ENCODE peak calls at places on chromosomes 12 and 14, in seven cellular contexts. I is AG04450, T is GM12878, E is colonic mucosa, K is OCI-LY7, O is bronchial epithelial cell, J is transverse colon. L is an unnamed sample.

GRCh38 chr12:42162198-42162597 is 17.5 kb upstream of the GXYLT1 start:
- DNase-seq in O (peak), K (no peak), J (no peak), E (no peak), I (no peak), T (no peak), L (no peak)

GRCh38 chr14:30273564-30273880 is 285.4 kb upstream of the G2E3 start:
- DNase-seq in K (no peak), T (no peak), I (no peak), E (no peak), O (no peak), J (no peak), L (no peak)

GRCh38 chr14:74514471-74514932 is 20.9 kb downstream of the ISCA2 start:
- DNase-seq in O (peak), T (no peak), I (no peak), E (no peak), J (peak), K (no peak), L (peak)

GRCh38 chr14:99481745-99482099 is 513 bp downstream of the CCNK start:
- DNase-seq in J (no peak), T (no peak), E (peak), O (peak), I (no peak), K (peak), L (peak)

GRCh38 chr14:24690492-24690891 is 56.5 kb upstream of the GZMB start:
- DNase-seq in J (no peak), T (no peak), I (no peak), E (no peak), O (no peak), K (peak), L (no peak)

GRCh38 chr12:22130671-22131070 is 84.7 kb downstream of the CMAS start:
- DNase-seq in E (no peak), K (no peak), I (no peak), T (no peak), O (peak), J (no peak), L (no peak)

GRCh38 chr14:105187935-105188524 is 6.9 kb upstream of the NUDT14 start:
- DNase-seq in T (no peak), I (no peak), J (peak), O (no peak), K (no peak), E (peak), L (no peak)

GRCh38 chr14:95769976-95770375 is 56.1 kb upstream of the TCL1A start:
- DNase-seq in J (no peak), I (no peak), T (no peak), E (no peak), O (no peak), K (no peak), L (no peak)

GRCh38 chr14:31705731-31706130 is 144.5 kb downstream of the NUBPL start:
- DNase-seq in J (no peak), E (no peak), O (no peak), T (no peak), I (no peak), K (no peak), L (no peak)

GRCh38 chr12:53424626-53425514 is 1.2 kb downstream of the AMHR2 start:
- DNase-seq in J (no peak), I (no peak), E (no peak), O (no peak), T (no peak), K (no peak), L (no peak)

GRCh38 chr12:52698634-52699340 is 4.5 kb downstream of the KRT77 start:
- DNase-seq in J (no peak), I (no peak), O (peak), T (no peak), E (no peak), K (no peak), L (no peak)

GRCh38 chr12:47950856-47951468 is 12.4 kb upstream of the TMEM106C start:
- DNase-seq in K (no peak), J (no peak), I (no peak), O (peak), T (no peak), E (no peak), L (no peak)

GRCh38 chr12:91406920-91407341 is 224.3 kb upstream of the DCN start:
- DNase-seq in K (no peak), I (no peak), O (peak), E (peak), J (peak), T (peak), L (no peak)

GRCh38 chr12:60059180-60059579 is 463.4 kb downstream of the SLC16A7 start:
- DNase-seq in I (no peak), E (no peak), J (no peak), K (no peak), O (no peak), T (no peak), L (no peak)

GRCh38 chr14:50830044-50830931 is 674 bp downstream of the NIN start:
- DNase-seq in K (peak), O (peak), T (peak), E (peak), I (no peak), J (peak), L (peak)

DNA sequence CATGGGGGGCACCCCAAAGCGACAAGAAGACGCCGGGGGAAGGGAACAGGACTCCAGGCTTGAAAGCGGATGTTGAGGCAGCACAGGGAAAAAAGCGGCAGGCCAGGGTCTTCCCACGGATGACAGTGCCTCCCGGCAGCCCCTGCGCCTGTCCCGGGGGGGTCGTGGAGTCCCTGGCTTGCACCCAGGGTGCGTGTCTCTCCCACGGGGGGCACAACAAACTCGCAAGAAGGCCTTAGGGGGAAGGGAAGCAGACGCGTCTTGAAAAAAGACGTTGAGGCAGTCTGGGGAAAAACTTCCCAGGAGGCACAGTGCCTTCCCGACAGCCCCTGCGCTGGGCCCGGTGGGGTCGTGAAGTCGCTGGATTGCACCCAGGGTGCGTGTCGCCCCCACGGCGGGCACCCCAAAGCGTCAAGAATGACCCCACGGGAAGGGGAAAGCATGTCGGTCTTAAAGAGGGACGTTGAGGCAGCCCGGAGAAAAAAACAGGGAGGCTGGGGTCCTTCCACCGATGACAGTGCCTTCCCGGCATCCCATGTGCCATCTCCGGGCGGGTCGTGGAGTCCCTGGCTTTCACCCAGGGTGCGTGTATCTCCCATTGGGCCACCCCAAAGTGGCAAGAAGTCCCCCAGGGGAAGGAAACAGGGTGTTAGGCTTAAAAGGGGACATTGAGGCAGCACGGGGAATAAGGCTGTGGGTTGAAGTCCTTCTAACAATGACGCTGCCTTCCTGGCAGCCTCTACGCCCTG is 159.9 kb upstream of the ALG10B start:
- DNase-seq in O (no peak), E (peak), K (no peak), T (no peak), I (no peak), J (no peak), L (no peak)
- H3K4me3 ChIP-seq in O (no peak), E (no peak), K (no peak), T (no peak), I (no peak), J (no peak), L (no peak)

DNA sequence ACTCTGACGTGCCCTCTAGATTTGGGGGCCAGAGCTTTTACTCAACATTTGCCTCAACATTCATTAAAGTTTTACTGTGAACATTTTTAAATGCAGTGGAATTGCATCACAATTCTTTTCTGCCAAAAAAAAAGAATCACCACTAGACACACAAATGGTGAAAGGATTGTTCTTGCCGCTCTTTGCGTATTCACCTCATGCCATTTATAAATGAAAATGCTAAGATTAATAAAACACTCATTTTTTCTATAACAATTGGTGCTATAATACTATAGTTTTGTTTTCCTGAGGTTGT is 985 bp downstream of the RHOJ start:
- DNase-seq in I (no peak), K (no peak), O (no peak), T (no peak), J (no peak), E (no peak), L (no peak)
- H3K4me3 ChIP-seq in I (peak), K (no peak), O (no peak), T (no peak), J (peak), E (peak), L (no peak)

DNA sequence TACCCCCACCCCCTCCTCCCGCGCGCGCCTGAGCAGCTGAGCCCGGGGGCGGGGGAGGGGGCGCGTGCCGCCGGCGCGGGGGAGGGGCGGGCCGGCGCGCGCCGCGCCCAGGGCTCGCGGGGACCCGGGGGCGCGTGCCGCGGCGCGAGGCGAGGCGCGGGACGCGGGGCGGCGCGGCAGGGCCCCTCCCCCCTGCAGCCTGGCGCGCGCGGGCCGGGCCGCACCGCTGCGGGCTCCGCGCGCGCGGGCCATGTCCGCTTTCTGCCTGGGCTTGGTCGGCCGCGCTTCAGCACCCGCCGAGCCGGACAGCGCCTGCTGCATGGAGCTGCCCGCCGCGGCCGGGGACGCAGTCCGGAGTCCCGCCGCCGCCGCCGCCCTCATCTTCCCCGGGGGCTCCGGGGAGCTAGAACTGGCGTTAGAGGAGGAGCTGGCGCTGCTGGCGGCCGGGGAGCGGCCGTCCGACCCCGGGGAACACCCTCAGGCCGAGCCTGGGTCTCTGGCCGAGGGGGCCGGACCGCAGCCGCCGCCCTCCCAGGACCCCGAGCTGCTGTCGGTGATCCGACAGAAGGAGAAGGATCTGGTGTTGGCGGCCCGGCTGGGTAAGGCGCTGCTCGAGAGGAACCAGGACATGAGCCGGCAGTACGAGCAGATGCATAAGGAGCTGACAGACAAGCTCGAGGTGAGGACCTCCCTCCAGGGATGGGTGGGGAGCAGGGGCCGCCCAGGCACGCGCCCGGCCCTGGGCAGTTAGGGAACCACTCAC is 764 bp downstream of the BICDL1 start:
- DNase-seq in E (peak), T (no peak), K (peak), O (peak), I (peak), J (peak), L (peak)
- H3K4me3 ChIP-seq in E (peak), T (peak), K (peak), O (peak), I (peak), J (peak), L (peak)

GRCh38 chr14:56046999-56047398 is 71.2 kb upstream of the PELI2 start:
- DNase-seq in E (no peak), T (no peak), K (no peak), I (no peak), O (no peak), J (no peak), L (no peak)
- H3K4me3 ChIP-seq in E (no peak), T (no peak), K (no peak), I (no peak), O (no peak), J (no peak), L (no peak)

GRCh38 chr14:35218963-35219362 is 73.2 kb upstream of the PSMA6 start:
- DNase-seq in I (no peak), K (no peak), T (no peak), J (no peak), E (no peak), O (no peak), L (no peak)
- H3K4me3 ChIP-seq in I (no peak), K (no peak), T (no peak), J (no peak), E (no peak), O (no peak), L (no peak)

DNA sequence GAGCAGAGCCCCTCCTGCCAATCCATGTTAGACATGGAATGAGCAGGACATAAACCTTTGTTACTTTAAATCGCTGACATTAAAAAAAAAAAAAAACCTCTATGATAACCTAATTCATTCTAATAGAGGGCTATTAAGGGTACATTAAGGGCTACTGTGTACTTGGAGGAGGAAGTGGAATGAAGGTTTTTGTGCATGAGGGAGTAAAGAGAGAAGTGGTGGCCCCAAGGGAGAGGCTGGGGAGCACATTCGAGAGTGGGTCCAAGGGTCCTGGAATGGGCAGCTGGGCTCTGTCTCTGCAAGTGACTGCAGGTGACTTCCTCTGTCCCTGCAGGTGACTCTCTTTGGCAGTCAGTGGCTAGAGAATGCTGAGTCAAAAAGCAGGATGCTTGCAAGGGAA is 32.1 kb upstream of the PTGDR start:
- DNase-seq in K (peak), T (no peak), O (no peak), J (no peak), E (no peak), I (no peak), L (no peak)
- H3K4me3 ChIP-seq in K (no peak), T (no peak), O (no peak), J (no peak), E (no peak), I (no peak), L (no peak)